ENCODE peak calls at places on chromosome 20, in seven cellular contexts. I is IMR-90; E is fibroblast of the aortic adventitia; V is dorsolateral prefrontal cortex; H is thoracic aorta; L is CD8-positive, alpha-beta T cell; Q is transverse colon. M is an unnamed sample.

GRCh38 chr20:25292176-25292891 is 44.4 kb downstream of the PYGB start:
- DNase-seq in I (no peak), E (no peak), V (no peak), H (no peak), L (no peak), Q (no peak), M (no peak)

GRCh38 chr20:3328501-3328900 is 79.0 kb downstream of the DNAAF9 start:
- DNase-seq in I (no peak), E (no peak), V (no peak), H (no peak), L (no peak), Q (no peak), M (no peak)

GRCh38 chr20:7843613-7844012 is 96.6 kb downstream of the HAO1 start:
- DNase-seq in I (peak), E (peak), V (no peak), H (no peak), L (no peak), Q (no peak), M (no peak)

GRCh38 chr20:19314619-19315018 is 102.2 kb downstream of the SLC24A3 start:
- DNase-seq in I (no peak), E (no peak), V (no peak), H (no peak), L (no peak), Q (no peak), M (no peak)

GRCh38 chr20:58636983-58637421 is 14.1 kb upstream of the STX16 start:
- DNase-seq in I (no peak), E (no peak), V (no peak), H (no peak), L (no peak), Q (no peak), M (no peak)

GRCh38 chr20:60100780-60101179 is 142.6 kb downstream of the CDH26 start:
- DNase-seq in I (no peak), E (no peak), V (no peak), H (no peak), L (no peak), Q (no peak), M (no peak)

GRCh38 chr20:21510995-21511394 is 2.9 kb downstream of the NKX2-2 start:
- DNase-seq in I (no peak), E (no peak), V (no peak), H (no peak), L (no peak), Q (no peak), M (no peak)

GRCh38 chr20:39042279-39043150 is 80.4 kb downstream of the DHX35 start:
- DNase-seq in I (peak), E (peak), V (no peak), H (no peak), L (no peak), Q (no peak), M (no peak)

GRCh38 chr20:872855-873520 is 39.5 kb downstream of the FAM110A start:
- DNase-seq in I (no peak), E (no peak), V (no peak), H (no peak), L (no peak), Q (no peak), M (no peak)

GRCh38 chr20:40692240-40693011 is 3.4 kb upstream of the MAFB start:
- DNase-seq in I (no peak), E (no peak), V (no peak), H (no peak), L (no peak), Q (no peak), M (no peak)

GRCh38 chr20:15654208-15654649 is 919.0 kb downstream of the KIF16B start:
- DNase-seq in I (peak), E (peak), V (no peak), H (no peak), L (no peak), Q (peak), M (no peak)

GRCh38 chr20:64217539-64217938 is 38.0 kb upstream of the PCMTD2 start:
- DNase-seq in I (no peak), E (no peak), V (no peak), H (no peak), L (no peak), Q (no peak), M (no peak)

GRCh38 chr20:34310481-34311117 is 7.4 kb upstream of the AHCY start:
- DNase-seq in I (no peak), E (no peak), V (no peak), H (no peak), L (no peak), Q (no peak), M (no peak)

GRCh38 chr20:34312024-34312460 is 8.9 kb upstream of the AHCY start:
- DNase-seq in I (no peak), E (no peak), V (no peak), H (no peak), L (no peak), Q (no peak), M (no peak)

GRCh38 chr20:34315236-34315635 is 12.1 kb upstream of the AHCY start:
- DNase-seq in I (no peak), E (no peak), V (no peak), H (no peak), L (no peak), Q (no peak), M (no peak)

GRCh38 chr20:34311118-34312023 is 8.2 kb upstream of the AHCY start:
- DNase-seq in I (no peak), E (no peak), V (no peak), H (no peak), L (no peak), Q (peak), M (no peak)

DNA sequence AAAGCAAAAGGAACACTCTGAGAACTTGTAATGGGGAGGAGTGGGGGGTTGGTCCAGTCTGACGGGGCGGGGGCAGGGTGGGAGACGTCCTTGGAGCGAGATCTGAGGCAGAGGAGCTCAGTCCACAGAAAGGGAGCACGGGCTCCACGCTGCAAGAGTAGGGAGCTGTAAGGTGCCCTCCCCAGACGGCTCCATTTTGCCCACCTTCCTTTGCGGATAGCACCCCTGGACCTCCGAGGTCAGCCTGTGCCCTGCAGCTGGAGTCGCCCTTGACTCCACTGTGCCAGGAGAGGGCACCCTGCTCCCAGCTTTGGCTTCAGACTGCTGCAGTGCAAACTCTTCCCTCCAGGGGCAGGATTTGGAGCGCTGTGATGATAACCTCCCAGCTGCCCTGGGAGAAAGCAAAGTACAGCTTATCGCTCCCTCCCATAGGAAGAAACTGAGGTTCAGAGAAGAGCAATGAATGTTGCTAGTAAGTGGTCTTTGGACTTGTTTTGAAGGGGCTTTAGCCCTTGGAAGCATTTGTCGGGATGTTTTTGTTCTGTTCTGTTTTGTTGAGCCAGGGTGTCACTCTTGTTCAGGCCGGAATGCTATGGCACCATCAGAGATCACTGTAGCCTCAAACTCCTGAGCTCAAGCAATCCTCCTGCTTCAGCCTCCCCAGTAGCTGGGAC is 9.5 kb upstream of the AHCY start:
- DNase-seq in I (peak), E (peak), V (peak), H (peak), L (peak), Q (peak), M (peak)
- H3K4me3 ChIP-seq in I (peak), E (peak), V (peak), H (peak), L (no peak), Q (peak), M (peak)

GRCh38 chr20:44688053-44688625 is 27.0 kb upstream of the CCN5 start:
- DNase-seq in I (no peak), E (no peak), V (no peak), H (no peak), L (no peak), Q (no peak), M (no peak)
- TF ChIP-seq CTCF in I (peak), E (peak), V (no peak), H (no peak), L (no peak), Q (no peak), M (no peak)

GRCh38 chr20:33830371-33830770 is 19.2 kb downstream of the CHMP4B start:
- DNase-seq in I (peak), E (no peak), V (no peak), H (no peak), L (no peak), Q (peak), M (no peak)

GRCh38 chr20:33835773-33836172 is 24.6 kb downstream of the CHMP4B start:
- DNase-seq in I (no peak), E (peak), V (no peak), H (no peak), L (no peak), Q (peak), M (peak)

GRCh38 chr20:33828912-33829560 is 17.9 kb downstream of the CHMP4B start:
- DNase-seq in I (peak), E (no peak), V (no peak), H (no peak), L (no peak), Q (no peak), M (no peak)

GRCh38 chr20:33829636-33830035 is 18.5 kb downstream of the CHMP4B start:
- DNase-seq in I (no peak), E (no peak), V (no peak), H (no peak), L (no peak), Q (no peak), M (no peak)

DNA sequence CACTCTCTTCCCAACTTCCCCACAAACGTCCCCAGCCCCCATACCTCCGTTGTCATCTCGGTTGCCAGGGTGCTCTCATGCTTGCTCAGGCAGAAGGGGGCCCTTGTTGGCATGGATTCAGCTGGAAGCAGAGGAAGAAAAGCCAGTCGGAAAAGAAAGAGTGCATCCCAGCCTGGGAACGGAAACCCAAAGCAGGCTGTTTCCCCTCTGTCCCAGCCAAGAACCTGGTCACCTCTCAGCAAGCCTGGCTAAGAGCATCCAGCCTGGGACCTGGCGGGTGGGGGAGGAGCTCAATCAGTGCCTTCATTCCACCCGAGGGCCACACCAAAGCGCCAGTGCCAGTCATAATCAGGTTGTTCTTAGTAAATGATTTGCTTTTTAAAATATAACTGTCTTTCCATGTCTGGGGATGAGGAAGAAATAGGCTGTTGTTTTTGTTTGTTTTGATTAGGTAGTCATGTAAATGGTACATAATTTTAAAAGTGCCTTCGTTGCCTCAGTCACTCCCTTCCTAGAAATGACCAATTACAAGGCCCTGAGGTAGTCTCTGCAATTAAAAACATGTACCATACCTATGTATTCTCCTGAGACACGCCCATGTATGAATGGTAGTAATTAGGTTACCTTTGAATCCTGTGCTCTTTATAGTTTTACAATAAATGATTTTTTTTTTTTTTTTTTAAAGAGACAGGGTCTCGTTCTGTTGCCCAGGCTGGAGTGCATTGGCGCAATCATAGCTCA is 21.1 kb downstream of the CHMP4B start:
- DNase-seq in I (peak), E (no peak), V (no peak), H (no peak), L (no peak), Q (peak), M (no peak)
- H3K4me3 ChIP-seq in I (no peak), E (no peak), V (no peak), H (peak), L (no peak), Q (no peak), M (no peak)

GRCh38 chr20:32205502-32206382 is 1.8 kb downstream of the PLAGL2 start:
- DNase-seq in I (peak), E (no peak), V (no peak), H (no peak), L (no peak), Q (no peak), M (no peak)

GRCh38 chr20:32207211-32207625 is 325 bp downstream of the PLAGL2 start:
- DNase-seq in I (no peak), E (no peak), V (no peak), H (no peak), L (no peak), Q (no peak), M (no peak)

GRCh38 chr20:32206383-32207210 is 946 bp downstream of the PLAGL2 start:
- DNase-seq in I (no peak), E (no peak), V (no peak), H (no peak), L (no peak), Q (no peak), M (no peak)

GRCh38 chr20:32208499-32209154 is 947 bp downstream of the POFUT1 start:
- DNase-seq in I (no peak), E (no peak), V (no peak), H (no peak), L (no peak), Q (no peak), M (no peak)

DNA sequence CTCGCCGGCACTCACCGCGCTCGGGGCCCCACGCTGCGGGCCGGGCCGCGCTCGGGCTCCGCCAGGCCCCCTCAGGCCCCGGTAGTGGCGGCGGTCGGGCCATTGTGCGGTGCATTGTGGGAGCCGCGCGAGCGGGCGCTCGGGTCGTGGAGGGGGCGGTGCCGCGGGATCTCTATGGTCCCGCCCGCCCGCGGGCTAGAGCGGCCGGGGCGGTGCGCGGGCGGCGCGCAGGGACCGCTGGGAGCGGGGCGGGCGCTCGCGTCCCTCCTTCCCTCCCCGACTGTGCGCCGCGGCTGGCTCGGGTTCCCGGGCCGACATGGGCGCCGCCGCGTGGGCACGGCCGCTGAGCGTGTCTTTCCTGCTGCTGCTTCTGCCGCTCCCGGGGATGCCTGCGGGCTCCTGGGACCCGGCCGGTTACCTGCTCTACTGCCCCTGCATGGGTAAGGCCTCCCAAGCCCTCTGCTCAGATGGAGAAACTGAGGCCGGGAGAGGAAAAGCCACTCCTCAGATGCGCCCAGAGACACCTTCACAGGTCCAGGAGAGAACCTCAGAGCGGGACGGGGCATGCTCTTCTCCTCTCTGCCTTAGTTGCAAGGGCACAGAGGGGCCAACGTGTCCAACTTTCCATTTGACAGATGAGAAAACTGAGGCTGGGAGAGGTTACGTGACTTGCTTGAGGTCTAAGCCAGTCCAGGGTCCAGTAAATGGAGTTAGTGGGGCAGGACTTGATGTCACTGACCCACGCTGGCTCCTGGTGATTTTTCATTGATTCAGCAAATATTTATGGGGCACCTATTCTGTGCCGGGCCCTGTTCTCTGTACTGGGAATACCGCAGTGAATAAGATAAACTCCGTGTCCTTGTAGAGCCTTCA is at the start of the genes PLAGL2 and POFUT1:
- DNase-seq in I (peak), E (peak), V (peak), H (peak), L (peak), Q (peak), M (peak)
- TF ChIP-seq CTCF in I (peak), E (peak), V (peak), H (no peak), L (no peak), Q (no peak), M (no peak)

DNA sequence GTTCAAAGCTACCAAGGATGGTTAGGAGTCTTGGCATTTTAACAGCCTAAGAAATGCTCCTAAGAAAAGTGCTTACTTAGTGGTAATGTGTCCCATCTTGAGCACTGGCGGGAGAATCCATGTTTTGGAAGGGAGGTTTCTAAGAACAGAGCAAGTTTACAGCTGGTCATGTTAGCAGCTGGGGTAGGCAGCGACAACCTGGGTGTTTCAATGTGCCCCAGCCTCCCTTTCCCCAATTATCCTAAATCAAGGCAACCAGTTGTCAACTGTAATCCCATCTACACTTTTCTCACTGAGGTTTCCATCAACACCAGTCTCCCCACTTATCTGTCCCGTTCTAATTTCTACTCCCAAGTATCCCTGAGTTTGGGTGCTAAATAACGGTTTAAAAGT is 1.7 kb upstream of the JAG1 start:
- DNase-seq in I (no peak), E (no peak), V (no peak), H (no peak), L (no peak), Q (no peak), M (no peak)
- H3K4me3 ChIP-seq in I (no peak), E (peak), V (no peak), H (peak), L (no peak), Q (peak), M (no peak)

DNA sequence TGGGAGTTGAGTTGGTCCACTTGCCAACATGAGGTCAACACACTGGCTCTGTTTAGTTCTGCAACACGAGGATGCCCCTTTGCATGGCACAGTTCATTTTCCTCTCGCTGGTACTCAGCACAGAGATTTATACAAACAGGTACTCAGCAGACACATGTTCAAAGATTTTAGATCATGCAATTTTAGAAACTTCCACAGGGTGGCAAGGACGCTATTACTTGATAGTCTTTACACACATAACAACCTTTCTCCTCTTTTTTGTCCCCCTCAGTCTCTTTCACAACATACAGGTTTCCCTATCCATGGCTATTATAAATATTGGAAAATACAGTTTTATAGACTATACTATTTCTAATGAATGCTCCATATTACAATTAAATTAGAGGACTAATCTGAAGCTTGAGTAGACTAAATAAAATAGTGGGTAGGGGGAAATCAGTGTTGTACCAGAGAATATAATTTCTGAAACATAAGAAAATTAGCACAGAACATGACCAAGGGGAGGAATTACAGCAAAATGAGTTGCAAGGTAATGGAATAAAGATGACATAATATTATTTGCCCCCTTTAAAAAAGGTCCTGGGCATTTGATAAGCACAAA is 331.8 kb upstream of the BTBD3 start:
- DNase-seq in I (peak), E (peak), V (no peak), H (no peak), L (no peak), Q (no peak), M (no peak)
- TF ChIP-seq CTCF in I (peak), E (peak), V (peak), H (no peak), L (no peak), Q (no peak), M (no peak)